ENCODE peak calls at places on chromosomes 13 and 19, in six cellular contexts. C is NCI-H1092 treated with DMSO at 0.1 percent for 48 hours; E is dorsolateral prefrontal cortex; Y is activated CD4-positive, alpha-beta T cell treated with anti-CD3 and anti-CD28 coated beads for 24 hours; A is HuH-7; N is NCI-H226. D is an unnamed sample.
A peak's percentile ranks its signal among the peaks of the same experiment; 100 is the strongest.

GRCh38 chr19:42135836-42136235 is 3.6 kb upstream of the POU2F2 start:
- DNase-seq in C (no peak), E (no peak), Y (no peak), A (no peak), N (no peak), D (no peak)

GRCh38 chr13:99993660-99994455 is 12.3 kb downstream of the ZIC2 start:
- DNase-seq in C (no peak), E (no peak), Y (no peak), A (no peak), N (no peak), D (no peak)

GRCh38 chr13:35179494-35179893 is 237.4 kb downstream of the NBEA start:
- DNase-seq in C (no peak), E (no peak), Y (no peak), A (no peak), N (peak; percentile 59), D (no peak)

GRCh38 chr13:102626928-102627327 is 30.1 kb downstream of the TPP2 start:
- DNase-seq in C (no peak), E (no peak), Y (no peak), A (no peak), N (no peak), D (no peak)

GRCh38 chr19:50724522-50725217 is 1.5 kb downstream of the CLEC11A start:
- DNase-seq in C (peak; percentile 87), E (peak; percentile 99), Y (peak; percentile 94), A (peak; percentile 82), N (peak; percentile 95), D (peak; percentile 99)

GRCh38 chr13:58960909-58961308 is 1202.8 kb downstream of the DIAPH3 start:
- DNase-seq in C (peak; percentile 59), E (no peak), Y (no peak), A (no peak), N (no peak), D (no peak)

GRCh38 chr13:107234315-107234714 is 666.4 kb upstream of the ARGLU1 start:
- DNase-seq in C (peak; percentile 75), E (no peak), Y (no peak), A (no peak), N (no peak), D (no peak)

GRCh38 chr13:45482571-45483173 is 17.9 kb downstream of the COG3 start:
- DNase-seq in C (no peak), E (no peak), Y (no peak), A (no peak), N (no peak), D (no peak)

GRCh38 chr19:12784871-12785430 is 6.3 kb upstream of the JUNB start:
- DNase-seq in C (no peak), E (no peak), Y (no peak), A (no peak), N (no peak), D (no peak)

GRCh38 chr13:110716235-110716505 is 2.7 kb downstream of the ING1 start:
- DNase-seq in C (no peak), E (no peak), Y (no peak), A (no peak), N (no peak), D (no peak)

GRCh38 chr13:26300140-26300539 is 46.2 kb downstream of the CDK8 start:
- DNase-seq in C (no peak), E (no peak), Y (no peak), A (no peak), N (peak; percentile 45), D (no peak)

GRCh38 chr19:42199440-42200115 is 17.9 kb downstream of the DEDD2 start:
- DNase-seq in C (no peak), E (no peak), Y (no peak), A (no peak), N (peak; percentile 34), D (no peak)

GRCh38 chr13:113413898-113414282 is 39.4 kb downstream of the ADPRHL1 start:
- DNase-seq in C (no peak), E (no peak), Y (no peak), A (no peak), N (no peak), D (no peak)

GRCh38 chr13:59409211-59409610 is 754.5 kb downstream of the DIAPH3 start:
- DNase-seq in C (peak; percentile 96), E (no peak), Y (no peak), A (no peak), N (no peak), D (no peak)

GRCh38 chr19:1401138-1401888 is at the start of gene GAMT:
- DNase-seq in C (peak; percentile 34), E (no peak), Y (peak; percentile 51), A (peak; percentile 74), N (peak; percentile 31), D (no peak)

GRCh38 chr13:20945952-20946383 is 43.4 kb upstream of the XPO4 start:
- DNase-seq in C (no peak), E (no peak), Y (no peak), A (no peak), N (no peak), D (no peak)

GRCh38 chr13:112882555-112883024 is 86.4 kb upstream of the MCF2L start:
- DNase-seq in C (no peak), E (no peak), Y (no peak), A (no peak), N (no peak), D (no peak)

GRCh38 chr19:15296841-15297415 is 35.4 kb downstream of the BRD4 start:
- DNase-seq in C (no peak), E (no peak), Y (no peak), A (no peak), N (no peak), D (no peak)

GRCh38 chr13:35771898-35772297 is 295.4 kb upstream of the MAB21L1 start:
- DNase-seq in C (no peak), E (no peak), Y (no peak), A (no peak), N (peak; percentile 55), D (no peak)

GRCh38 chr13:28441533-28441928 is 53.4 kb downstream of the FLT1 start:
- DNase-seq in C (no peak), E (no peak), Y (no peak), A (no peak), N (no peak), D (no peak)

GRCh38 chr19:16301999-16302694 is 22.5 kb upstream of the KLF2 start:
- DNase-seq in C (no peak), E (no peak), Y (no peak), A (no peak), N (no peak), D (no peak)

GRCh38 chr13:101393140-101393539 is 23.2 kb downstream of the NALCN start:
- DNase-seq in C (no peak), E (no peak), Y (no peak), A (no peak), N (no peak), D (no peak)

GRCh38 chr13:96214804-96215445 is 125.0 kb downstream of the HS6ST3 start:
- DNase-seq in C (no peak), E (no peak), Y (no peak), A (no peak), N (no peak), D (no peak)